ENCODE peak calls at places on chromosome 20, in eight cellular contexts. V is HepG2, D is GM12878, Y is HCT116, L is GM23338, O is Panc1, P is upper lobe of left lung, K is K562. I is an unnamed sample. For H3K4me1, the result is how much of the 10 kb centered on the place peaks cover.

GRCh38 chr20:52943185-52943841 is 28.8 kb upstream of the TSHZ2 start:
- ATAC-seq in V (peak), Y (no peak), P (no peak), K (no peak), L (no peak), D (no peak), O (no peak), I (no peak)

GRCh38 chr20:64238851-64239387 is 16.6 kb upstream of the PCMTD2 start:
- ATAC-seq in K (peak), D (peak), Y (no peak), V (peak), O (no peak), P (no peak), L (no peak), I (no peak)

GRCh38 chr20:35660122-35660937 is 4.4 kb downstream of the CPNE1 start:
- ATAC-seq in L (no peak), P (no peak), K (no peak), V (no peak), O (no peak), Y (no peak), D (no peak), I (no peak)

GRCh38 chr20:36467076-36467999 is 74.0 kb upstream of the MYL9 start:
- ATAC-seq in D (peak), V (no peak), Y (no peak), O (no peak), L (no peak), P (no peak), K (no peak), I (peak)

GRCh38 chr20:4812216-4812615 is 90.5 kb downstream of the PRND start:
- ATAC-seq in D (no peak), O (no peak), V (no peak), Y (no peak), K (no peak), L (no peak), P (no peak), I (no peak)

GRCh38 chr20:2005359-2005758 is 11.5 kb upstream of the PDYN start:
- ATAC-seq in K (no peak), D (no peak), Y (no peak), L (no peak), O (no peak), P (no peak), V (no peak), I (no peak)

GRCh38 chr20:48717095-48717958 is 110.5 kb downstream of the PREX1 start:
- ATAC-seq in D (peak), L (no peak), P (no peak), K (no peak), V (no peak), Y (no peak), O (no peak), I (no peak)

GRCh38 chr20:6058684-6059295 is 4.9 kb upstream of the LRRN4 start:
- ATAC-seq in V (no peak), Y (no peak), O (no peak), L (no peak), K (no peak), P (peak), D (no peak), I (no peak)

GRCh38 chr20:12019677-12020076 is 102.0 kb downstream of the BTBD3 start:
- ATAC-seq in L (no peak), P (no peak), Y (no peak), K (no peak), O (no peak), V (no peak), D (no peak), I (no peak)

GRCh38 chr20:33947709-33948295 is 45.9 kb upstream of the RALY start:
- ATAC-seq in D (peak), V (peak), L (peak), K (peak), O (peak), Y (peak), P (no peak), I (no peak)

GRCh38 chr20:44962483-44962882 is 2.3 kb upstream of the TOMM34 start:
- ATAC-seq in O (no peak), P (no peak), L (no peak), Y (no peak), V (no peak), D (no peak), K (no peak), I (no peak)

GRCh38 chr20:44959896-44960852 is at the start of gene TOMM34:
- ATAC-seq in O (peak), K (peak), D (peak), L (peak), V (peak), P (peak), Y (peak), I (peak)

GRCh38 chr20:44961868-44962267 is 1.7 kb upstream of the TOMM34 start:
- ATAC-seq in P (no peak), D (no peak), O (no peak), V (no peak), L (no peak), K (no peak), Y (no peak), I (no peak)

GRCh38 chr20:44959082-44959895 is 908 bp downstream of the TOMM34 start:
- ATAC-seq in Y (peak), P (no peak), D (peak), O (peak), K (peak), L (peak), V (peak), I (no peak)

DNA sequence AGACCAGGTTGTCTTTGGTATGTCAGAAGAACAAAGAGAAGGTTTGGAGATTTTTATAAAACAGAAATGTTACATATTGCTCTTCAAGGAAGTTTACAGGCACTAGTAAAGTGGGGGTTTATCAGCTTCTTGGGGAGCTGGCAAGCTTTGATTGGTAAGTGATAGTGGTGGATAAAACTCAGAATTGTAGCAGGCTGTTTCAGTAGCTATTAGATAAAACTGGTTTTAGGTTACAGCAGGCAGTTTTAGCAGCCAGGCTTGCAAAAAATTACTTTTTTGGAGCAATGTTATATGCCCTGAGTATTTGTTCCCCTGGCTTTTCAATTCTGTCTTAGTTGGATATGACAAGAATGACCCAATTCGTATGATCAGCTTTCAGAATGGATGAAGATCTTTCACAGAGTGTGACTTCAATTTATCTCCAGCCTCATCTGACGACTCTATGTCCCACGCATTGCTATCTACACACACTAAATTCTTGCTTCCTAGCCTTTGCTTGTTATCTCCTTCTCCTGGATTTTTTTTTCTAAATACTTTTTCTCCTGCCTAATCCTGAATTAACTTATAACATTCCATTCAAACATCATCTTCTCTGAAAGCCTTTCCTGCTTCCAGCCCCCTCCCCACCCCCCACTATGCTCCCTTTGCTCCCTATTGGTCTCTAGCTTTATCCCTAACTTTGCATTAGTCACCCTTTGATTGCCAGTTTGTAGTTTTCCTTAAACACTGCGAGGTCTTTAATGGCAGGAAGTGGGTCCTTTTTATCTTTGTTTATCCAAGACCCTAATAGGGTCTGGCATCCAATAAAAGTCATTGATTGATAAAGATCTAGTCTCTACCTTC is 1.0 kb upstream of the TOMM34 start:
- ATAC-seq in V (no peak), K (no peak), L (no peak), O (no peak), P (no peak), Y (no peak), D (no peak), I (no peak)
- H3K4me1 ChIP-seq in V (half or more), K (under half), L (under half), O (under half), P (under half), Y (under half), D (under half), I (under half)

GRCh38 chr20:10675456-10675848 is 1.7 kb upstream of the JAG1 start:
- ATAC-seq in Y (no peak), O (no peak), D (no peak), V (no peak), L (no peak), K (no peak), P (no peak), I (no peak)

GRCh38 chr20:10673176-10673830 is 496 bp downstream of the JAG1 start:
- ATAC-seq in K (peak), D (peak), L (peak), O (no peak), Y (no peak), P (no peak), V (peak), I (no peak)

GRCh38 chr20:10673831-10674683 is at the start of gene JAG1:
- ATAC-seq in P (peak), V (peak), K (peak), Y (peak), O (peak), D (peak), L (peak), I (peak)

GRCh38 chr20:10676518-10676917 is 2.7 kb upstream of the JAG1 start:
- ATAC-seq in D (no peak), Y (no peak), P (no peak), O (no peak), L (no peak), V (no peak), K (no peak), I (no peak)

DNA sequence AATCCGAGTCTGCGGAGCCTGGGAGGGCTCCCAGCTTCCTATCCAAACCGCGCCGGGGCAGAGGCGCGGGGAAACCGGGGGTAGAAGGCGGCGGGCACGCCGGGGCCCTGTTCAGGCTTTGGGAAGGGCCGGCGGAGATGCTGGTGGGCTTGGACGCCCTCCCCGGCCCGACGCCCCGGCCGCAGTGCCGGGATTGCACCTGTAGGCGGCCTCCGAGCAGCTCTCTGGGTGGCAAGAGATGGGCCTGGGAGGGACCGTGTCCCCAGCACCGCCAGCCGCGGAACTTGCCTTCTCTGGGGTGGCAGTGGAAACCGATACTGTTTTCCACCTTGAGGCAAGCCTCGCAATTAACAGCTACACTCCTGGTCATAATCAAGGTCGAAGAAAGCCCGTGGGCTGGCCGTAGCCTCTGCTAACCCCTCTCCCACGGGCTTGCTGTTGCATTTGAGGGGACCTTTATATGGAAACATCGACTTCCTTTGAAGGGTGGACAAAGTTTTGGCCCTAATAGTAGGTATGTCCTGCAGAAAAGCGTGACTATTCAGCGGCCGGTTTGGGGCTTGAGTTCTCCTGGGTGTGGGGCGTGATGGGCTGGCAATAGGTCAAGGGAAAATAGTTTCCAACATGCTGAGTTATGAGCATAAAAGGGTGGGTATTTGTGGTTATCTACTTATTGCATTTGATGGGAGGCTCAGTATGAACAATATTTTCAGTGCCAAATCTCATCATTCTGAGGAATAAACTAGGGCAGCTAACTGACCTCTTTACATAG is 1.1 kb upstream of the JAG1 start:
- ATAC-seq in Y (peak), K (peak), L (peak), V (peak), P (peak), O (peak), D (peak), I (peak)
- TF ChIP-seq POLR2AphosphoS5 in Y (no peak), K (no peak), L (no peak), V (no peak), P (no peak), O (no peak), D (no peak), I (no peak)

GRCh38 chr20:60104980-60105379 is 146.8 kb downstream of the CDH26 start:
- ATAC-seq in Y (no peak), K (no peak), O (no peak), D (no peak), P (no peak), L (peak), V (no peak), I (no peak)

GRCh38 chr20:60107621-60108020 is 149.4 kb downstream of the CDH26 start:
- ATAC-seq in V (no peak), L (no peak), K (peak), P (no peak), D (no peak), Y (no peak), O (no peak), I (no peak)

GRCh38 chr20:60108397-60108796 is 150.2 kb downstream of the CDH26 start:
- ATAC-seq in V (no peak), L (no peak), O (no peak), K (no peak), P (no peak), Y (no peak), D (no peak), I (no peak)

GRCh38 chr20:60102665-60103210 is 144.5 kb downstream of the CDH26 start:
- ATAC-seq in Y (no peak), V (peak), K (no peak), D (no peak), L (no peak), O (no peak), P (no peak), I (no peak)

DNA sequence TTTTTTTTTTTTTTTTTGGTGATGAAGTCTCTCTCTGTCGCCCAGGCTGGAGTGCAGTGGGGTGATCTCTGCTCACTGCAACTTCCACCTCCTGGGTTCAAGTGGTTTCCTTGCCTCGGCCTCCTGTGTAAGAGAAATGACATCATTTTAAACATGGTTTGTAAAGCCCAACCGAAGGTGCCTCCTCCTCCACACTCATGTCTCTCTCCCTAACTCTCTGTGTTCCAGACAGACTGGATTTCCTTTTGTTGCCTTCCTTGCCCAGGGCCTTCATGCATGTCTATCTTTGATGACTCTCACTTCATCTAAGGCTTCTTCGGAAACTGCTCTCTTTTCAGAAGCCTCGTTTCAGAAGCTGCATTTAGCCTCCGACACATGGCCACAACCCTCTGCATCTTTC is 147.2 kb downstream of the CDH26 start:
- ATAC-seq in L (peak), Y (no peak), P (no peak), O (no peak), D (no peak), V (no peak), K (no peak), I (no peak)
- H3K4me1 ChIP-seq in L (under half), Y (under half), P (under half), O (under half), D (under half), V (under half), K (under half), I (under half)

GRCh38 chr20:31551163-31551562 is 36.9 kb downstream of the HM13 start:
- ATAC-seq in D (no peak), V (no peak), P (no peak), Y (no peak), K (no peak), O (no peak), L (no peak), I (no peak)

GRCh38 chr20:31548823-31549512 is 34.7 kb downstream of the HM13 start:
- ATAC-seq in O (no peak), Y (no peak), K (no peak), D (no peak), L (no peak), V (no peak), P (no peak), I (no peak)

GRCh38 chr20:31550099-31550498 is 35.9 kb downstream of the HM13 start:
- ATAC-seq in Y (no peak), K (no peak), V (no peak), O (no peak), D (no peak), P (no peak), L (no peak), I (no peak)

GRCh38 chr20:31549513-31549880 is 35.3 kb downstream of the HM13 start:
- ATAC-seq in O (no peak), L (no peak), P (no peak), Y (no peak), V (no peak), K (no peak), D (no peak), I (no peak)

GRCh38 chr20:31551581-31552081 is 37.4 kb downstream of the HM13 start:
- ATAC-seq in K (no peak), V (no peak), Y (no peak), O (no peak), P (no peak), L (no peak), D (no peak), I (no peak)
- TF ChIP-seq POLR2AphosphoS5 in K (no peak), V (no peak), Y (no peak), O (no peak), P (no peak), L (no peak), D (no peak), I (no peak)

DNA sequence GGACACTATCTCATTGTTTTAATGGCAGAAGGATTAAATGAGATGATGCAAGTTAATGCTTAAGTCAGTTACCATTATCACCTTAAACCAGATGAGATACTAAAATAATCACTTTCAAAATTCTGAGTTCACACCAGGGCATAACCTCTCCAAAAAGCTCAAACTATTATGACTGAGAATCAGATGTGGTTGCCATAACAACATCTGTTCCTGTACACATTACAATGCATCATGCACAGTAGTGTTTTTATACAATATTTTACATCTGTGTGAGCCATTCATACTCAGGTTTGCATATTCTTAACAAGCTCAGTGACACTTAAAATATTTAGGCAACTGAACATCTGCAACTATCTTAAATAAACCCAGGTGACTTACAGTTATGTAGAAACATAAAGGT is 10.2 kb downstream of the ADNP start:
- ATAC-seq in O (no peak), P (no peak), D (peak), L (no peak), K (no peak), Y (no peak), V (no peak), I (no peak)
- H3K4me1 ChIP-seq in O (under half), P (half or more), D (under half), L (under half), K (under half), Y (under half), V (under half), I (half or more)

GRCh38 chr20:56003111-56003800 is 2.1 kb downstream of the CBLN4 start:
- ATAC-seq in P (no peak), V (no peak), K (no peak), O (no peak), D (no peak), Y (no peak), L (no peak), I (no peak)
- TF ChIP-seq POLR2AphosphoS5 in P (no peak), V (no peak), K (no peak), O (no peak), D (no peak), Y (no peak), L (no peak), I (no peak)

DNA sequence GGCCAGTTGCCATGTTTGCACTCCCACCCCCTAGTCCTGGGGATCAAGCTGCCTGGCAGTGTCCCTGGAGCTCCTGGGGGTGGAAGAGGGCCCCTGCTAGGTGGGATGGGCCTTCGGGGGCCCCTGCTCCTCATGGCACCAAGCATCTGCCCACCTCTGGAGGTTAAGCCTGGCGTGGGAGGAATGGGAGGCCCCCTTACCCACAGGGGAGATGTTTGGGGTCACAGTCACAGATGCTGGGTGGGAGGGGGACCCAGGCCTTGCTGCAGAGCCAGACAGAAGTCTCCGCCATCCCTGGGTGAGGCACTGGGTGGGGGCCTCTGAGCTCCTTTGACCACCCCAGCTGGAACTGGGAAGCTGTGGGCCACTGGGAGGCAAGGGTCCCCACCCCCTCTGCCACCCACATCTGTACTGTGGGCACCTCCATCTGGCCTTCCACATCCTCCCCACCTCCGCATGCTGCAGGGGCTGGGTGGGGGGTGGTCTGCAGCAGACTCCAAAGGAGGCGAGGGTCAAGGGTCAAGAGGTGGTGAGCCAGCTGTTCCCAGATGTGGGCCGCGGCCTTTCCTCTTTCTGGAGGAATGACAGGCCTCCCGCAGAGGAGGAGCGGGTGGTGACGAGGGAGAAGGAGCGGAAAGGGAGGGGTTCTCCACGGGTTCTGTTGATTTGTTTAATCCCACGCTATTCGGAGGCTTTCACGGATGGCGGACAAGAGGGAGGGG is 41.5 kb downstream of the YTHDF1 start:
- ATAC-seq in O (no peak), K (no peak), Y (no peak), V (no peak), P (no peak), L (no peak), D (no peak), I (no peak)
- H3K4me1 ChIP-seq in O (under half), K (under half), Y (under half), V (under half), P (under half), L (under half), D (under half), I (under half)

I was measured in gastroesophageal sphincter.